ENCODE peak calls at places on chromosomes 3 and 15, in four cellular contexts. D is M059J, M is cardiac muscle cell, A is AG10803. O is an unnamed sample.

GRCh38 chr15:56249080-56249479 is 5.4 kb upstream of the RFX7 start:
- DNase-seq in D (peak; percentile 67), M (peak; percentile 70), A (peak; percentile 62), O (peak; percentile 79)

GRCh38 chr3:123637131-123637530 is 52.3 kb upstream of the HACD2 start:
- DNase-seq in D (no peak), M (no peak), A (no peak), O (no peak)

GRCh38 chr3:172447611-172448579 is at the start of gene GHSR:
- DNase-seq in D (no peak), M (no peak), A (no peak), O (no peak)

GRCh38 chr3:128187495-128187894 is 34.2 kb downstream of the EEFSEC start:
- DNase-seq in D (no peak), M (no peak), A (no peak), O (no peak)

GRCh38 chr3:25226747-25227146 is 201.3 kb upstream of the RARB start:
- DNase-seq in D (no peak), M (no peak), A (no peak), O (no peak)

GRCh38 chr3:62529230-62529629 is 155.9 kb upstream of the FEZF2 start:
- DNase-seq in D (peak; percentile 16), M (peak; percentile 90), A (peak; percentile 3), O (peak; percentile 30)

GRCh38 chr3:165259518-165260193 is 63.5 kb upstream of the SLITRK3 start:
- DNase-seq in D (no peak), M (no peak), A (no peak), O (peak; percentile 40)

GRCh38 chr15:85071061-85071460 is 89.4 kb downstream of the PDE8A start:
- DNase-seq in D (no peak), M (no peak), A (no peak), O (no peak)

GRCh38 chr3:192422998-192423349 is 304.4 kb downstream of the FGF12 start:
- DNase-seq in D (no peak), M (peak; percentile 28), A (no peak), O (no peak)

GRCh38 chr3:186464424-186465093 is 79.6 kb downstream of the CRYGS start:
- DNase-seq in D (no peak), M (no peak), A (no peak), O (no peak)

GRCh38 chr3:183317271-183317670 is 64.2 kb downstream of the B3GNT5 start:
- DNase-seq in D (no peak), M (no peak), A (no peak), O (no peak)

GRCh38 chr3:72155391-72156064 is 370.6 kb upstream of the PROK2 start:
- DNase-seq in D (peak; percentile 62), M (no peak), A (peak; percentile 100), O (peak; percentile 100)

GRCh38 chr3:166444756-166445155 is 607.5 kb upstream of the BCHE start:
- DNase-seq in D (peak; percentile 30), M (no peak), A (no peak), O (no peak)

GRCh38 chr3:119571688-119572087 is 7.6 kb upstream of the ADPRH start:
- DNase-seq in D (no peak), M (no peak), A (no peak), O (no peak)

GRCh38 chr15:64051645-64052259 is 5.5 kb upstream of the DAPK2 start:
- DNase-seq in D (no peak), M (no peak), A (no peak), O (no peak)

GRCh38 chr3:40516201-40516600 is 8.6 kb upstream of the ZNF621 start:
- DNase-seq in D (no peak), M (no peak), A (no peak), O (no peak)

GRCh38 chr15:101277943-101278564 is 769 bp upstream of the SELENOS start:
- DNase-seq in D (no peak), M (no peak), A (no peak), O (no peak)

GRCh38 chr15:68471552-68471951 is 39.6 kb upstream of the ITGA11 start:
- DNase-seq in D (peak; percentile 79), M (no peak), A (no peak), O (peak; percentile 31)